ENCODE peak calls at places on chromosome 17, in ten cellular contexts. R is esophagus squamous epithelium, D is tibial nerve, Z is heart left ventricle, L is sigmoid colon, U is gastrocnemius medialis, W is ovary, P is lower leg skin, A is adrenal gland, H is breast epithelium. C is an unnamed sample.

GRCh38 chr17:80504671-80505413 is 28.4 kb upstream of the NPTX1 start:
- DNase-seq in R (no peak), D (no peak), Z (no peak), L (no peak), U (no peak), W (no peak), P (no peak), A (no peak), H (no peak), C (no peak)

GRCh38 chr17:39634384-39634871 is 2.5 kb upstream of the STARD3 start:
- DNase-seq in R (no peak), D (no peak), Z (no peak), L (no peak), U (no peak), W (no peak), P (no peak), A (peak), H (no peak), C (peak)

GRCh38 chr17:4833941-4834501 is 881 bp downstream of the MINK1 start:
- DNase-seq in R (no peak), D (peak), Z (peak), L (peak), U (no peak), W (peak), P (no peak), A (peak), H (no peak), C (peak)

GRCh38 chr17:80261159-80261894 is 675 bp downstream of the RNF213 start:
- DNase-seq in R (no peak), D (peak), Z (peak), L (peak), U (peak), W (peak), P (peak), A (peak), H (peak), C (peak)

GRCh38 chr17:17766351-17767095 is 70.3 kb downstream of the SREBF1 start:
- DNase-seq in R (no peak), D (no peak), Z (no peak), L (no peak), U (no peak), W (no peak), P (no peak), A (no peak), H (no peak), C (peak)

GRCh38 chr17:51997723-51998122 is 160.8 kb downstream of the CA10 start:
- DNase-seq in R (no peak), D (no peak), Z (no peak), L (no peak), U (no peak), W (no peak), P (no peak), A (no peak), H (no peak), C (no peak)

GRCh38 chr17:67280279-67280678 is 35.3 kb upstream of the HELZ start:
- DNase-seq in R (no peak), D (peak), Z (peak), L (no peak), U (peak), W (no peak), P (no peak), A (peak), H (no peak), C (no peak)

GRCh38 chr17:58329035-58329807 is 626 bp upstream of the TSPOAP1 start:
- DNase-seq in R (no peak), D (no peak), Z (no peak), L (no peak), U (no peak), W (peak), P (no peak), A (no peak), H (no peak), C (peak)

GRCh38 chr17:2940352-2940751 is 123.1 kb downstream of the OR1D5 start:
- DNase-seq in R (no peak), D (no peak), Z (peak), L (peak), U (peak), W (no peak), P (no peak), A (no peak), H (peak), C (no peak)

GRCh38 chr17:29664743-29665479 is 42.2 kb upstream of the CORO6 start:
- DNase-seq in R (no peak), D (no peak), Z (no peak), L (no peak), U (no peak), W (no peak), P (no peak), A (no peak), H (no peak), C (peak)

GRCh38 chr17:6574689-6575595 is 18.6 kb upstream of the PITPNM3 start:
- DNase-seq in R (no peak), D (no peak), Z (peak), L (no peak), U (no peak), W (peak), P (peak), A (peak), H (no peak), C (no peak)

GRCh38 chr17:40564883-40565744 is at the start of gene CCR7:
- DNase-seq in R (no peak), D (no peak), Z (no peak), L (no peak), U (no peak), W (no peak), P (peak), A (no peak), H (no peak), C (peak)

GRCh38 chr17:65115721-65116312 is 21.4 kb upstream of the RGS9 start:
- DNase-seq in R (no peak), D (no peak), Z (no peak), L (no peak), U (no peak), W (no peak), P (peak), A (no peak), H (no peak), C (no peak)

GRCh38 chr17:43388198-43389021 is 10.4 kb upstream of the ARL4D start:
- DNase-seq in R (peak), D (peak), Z (peak), L (peak), U (peak), W (peak), P (peak), A (peak), H (peak), C (peak)
- TF ChIP-seq POLR2A in R (peak), D (peak), Z (peak), L (peak), U (peak), W (peak), P (no peak), A (peak), H (peak), C (peak)

DNA sequence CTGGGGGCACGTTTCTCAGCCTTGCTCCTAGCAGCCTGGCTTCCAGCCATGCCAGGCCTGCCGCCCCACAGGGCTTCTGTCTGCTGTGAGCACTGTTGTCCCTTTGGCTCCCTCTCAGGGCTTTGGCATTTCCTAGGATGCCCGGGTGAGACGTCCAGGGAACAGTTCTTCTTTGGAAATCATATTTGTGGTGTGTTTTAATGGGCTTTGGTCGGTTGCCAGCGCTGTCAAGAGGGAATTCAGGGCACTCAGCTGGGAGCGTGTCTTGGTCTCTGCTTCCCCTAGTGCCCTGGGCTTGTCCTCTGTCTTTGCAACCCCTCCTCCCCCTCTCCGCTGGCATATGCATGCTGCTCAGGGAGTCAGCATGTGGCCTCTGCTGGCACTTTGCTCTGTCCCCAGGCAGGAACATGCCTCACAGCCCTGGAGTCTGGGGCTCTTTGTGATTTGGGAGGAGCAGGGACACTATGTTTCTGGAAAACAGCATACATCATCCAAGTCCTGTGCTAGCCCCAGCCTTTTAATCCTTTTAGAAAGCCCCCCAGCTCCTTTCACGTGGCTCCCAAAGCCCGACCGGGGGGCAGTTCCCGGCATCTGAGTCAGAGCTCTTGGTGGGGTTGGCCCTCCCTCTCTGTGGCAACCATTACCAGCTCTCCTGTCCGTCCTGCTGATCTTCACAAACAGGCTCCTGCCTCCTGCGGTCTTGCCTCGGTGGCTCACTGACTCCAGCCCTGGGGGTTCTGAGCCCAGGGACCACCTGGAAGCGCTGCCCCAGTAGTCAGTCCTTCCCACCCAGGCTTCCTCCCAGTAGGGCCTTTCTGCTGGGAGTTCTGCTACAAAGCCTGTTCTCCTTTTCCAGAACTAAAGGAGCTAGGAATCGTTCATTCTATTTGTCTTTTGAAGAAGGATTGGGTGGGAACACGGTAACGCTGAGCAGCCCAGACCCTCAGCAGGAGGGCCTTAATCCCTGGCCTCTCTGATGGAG is 26.7 kb downstream of the SAP30BP start:
- DNase-seq in R (no peak), D (peak), Z (peak), L (peak), U (peak), W (no peak), P (peak), A (peak), H (peak), C (no peak)
- TF ChIP-seq POLR2A in R (no peak), D (peak), Z (no peak), L (no peak), U (peak), W (no peak), P (no peak), A (no peak), H (no peak), C (no peak)

DNA sequence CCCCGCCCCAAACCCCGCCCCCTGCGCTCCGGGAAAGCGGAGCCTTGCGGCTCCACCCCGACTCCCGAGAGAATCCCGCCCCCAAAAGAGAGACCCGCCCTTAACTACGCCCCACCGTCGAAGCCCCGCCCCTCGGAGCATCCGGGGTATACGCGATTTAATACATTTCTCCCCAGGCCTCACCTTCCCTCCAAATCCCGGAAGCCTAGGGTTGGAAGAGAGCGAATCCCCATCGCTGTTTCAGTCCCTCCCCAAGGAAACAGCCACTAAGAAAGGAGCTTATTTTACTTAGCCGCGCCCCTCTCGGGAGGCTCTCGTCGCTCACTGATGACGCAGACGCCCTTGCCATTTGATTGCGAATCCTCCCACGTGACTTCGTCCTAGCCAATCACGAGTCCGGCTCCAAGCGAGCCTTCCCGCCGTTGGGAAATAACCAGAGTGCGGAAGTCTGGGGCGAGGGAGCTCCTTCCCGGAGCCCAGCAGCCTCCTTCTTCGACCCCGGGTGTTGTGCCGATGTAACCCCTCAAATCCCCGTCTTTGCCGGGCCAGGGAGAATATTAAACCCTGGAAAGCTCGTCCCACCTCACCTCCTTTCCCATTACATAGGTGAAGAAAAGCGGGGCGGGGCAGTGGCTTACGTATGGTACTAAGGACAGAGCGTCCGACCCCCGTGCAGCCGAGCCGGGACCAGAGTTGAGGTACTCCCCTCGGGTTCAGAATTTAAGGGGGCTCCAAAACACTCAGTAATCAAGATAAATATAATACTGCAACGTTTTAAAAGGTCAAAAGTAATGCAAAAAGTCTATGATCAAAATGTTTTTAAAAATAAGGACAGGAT is 461 bp upstream of the FDXR start:
- DNase-seq in R (peak), D (peak), Z (peak), L (peak), U (peak), W (peak), P (peak), A (peak), H (peak), C (peak)
- TF ChIP-seq POLR2A in R (peak), D (peak), Z (peak), L (peak), U (peak), W (peak), P (no peak), A (peak), H (peak), C (peak)

GRCh38 chr17:77496831-77497577 is 356.2 kb downstream of the SEC14L1 start:
- DNase-seq in R (no peak), D (no peak), Z (peak), L (peak), U (no peak), W (peak), P (peak), A (no peak), H (peak), C (no peak)

GRCh38 chr17:77497578-77497934 is 356.8 kb downstream of the SEC14L1 start:
- DNase-seq in R (no peak), D (no peak), Z (peak), L (peak), U (no peak), W (peak), P (peak), A (no peak), H (peak), C (no peak)

GRCh38 chr17:77499699-77500435 is 359.1 kb downstream of the SEC14L1 start:
- DNase-seq in R (no peak), D (no peak), Z (no peak), L (peak), U (peak), W (no peak), P (peak), A (no peak), H (no peak), C (no peak)

GRCh38 chr17:77498875-77499698 is 358.3 kb downstream of the SEC14L1 start:
- DNase-seq in R (no peak), D (no peak), Z (peak), L (peak), U (peak), W (no peak), P (peak), A (no peak), H (no peak), C (no peak)

DNA sequence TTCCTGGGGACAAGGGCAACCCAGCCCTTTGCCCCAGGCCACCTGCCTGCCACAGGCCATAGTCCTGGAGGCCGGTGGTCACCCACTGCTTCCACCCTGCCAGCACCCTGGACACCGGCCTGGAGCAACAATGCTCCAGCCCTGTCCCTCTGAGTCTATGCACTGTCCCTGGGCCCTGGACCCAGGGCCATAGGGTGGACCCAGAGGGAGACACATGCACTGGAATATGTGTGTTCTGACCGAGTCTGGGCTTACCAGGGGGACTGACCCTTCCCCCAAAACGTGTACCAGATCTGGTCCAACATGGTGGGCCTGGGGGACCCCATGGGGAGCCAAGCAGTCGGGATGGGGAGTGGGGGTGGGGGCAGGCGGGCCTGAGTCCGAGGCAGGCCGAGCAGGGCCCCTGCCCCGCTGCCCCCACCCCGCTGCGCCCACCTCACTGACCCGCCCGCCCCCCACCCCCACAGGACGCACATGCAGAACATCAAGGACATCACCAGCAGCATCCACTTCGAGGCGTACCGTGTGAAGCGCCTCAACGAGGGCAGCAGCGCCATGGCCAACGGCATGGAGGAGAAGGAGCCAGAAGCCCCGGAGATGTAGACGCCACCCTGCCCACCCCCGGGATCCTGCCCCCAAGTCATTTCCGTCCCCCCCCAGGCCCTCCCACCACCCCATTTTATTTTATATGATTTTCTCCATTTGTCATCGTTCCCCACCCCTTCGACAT is 357.5 kb downstream of the SEC14L1 start:
- DNase-seq in R (no peak), D (no peak), Z (peak), L (peak), U (no peak), W (no peak), P (peak), A (no peak), H (peak), C (no peak)
- TF ChIP-seq POLR2A in R (no peak), D (no peak), Z (no peak), L (no peak), U (no peak), W (no peak), P (no peak), A (no peak), H (no peak), C (no peak)

GRCh38 chr17:63693411-63694113 is 6.4 kb downstream of the LIMD2 start:
- DNase-seq in R (no peak), D (no peak), Z (no peak), L (no peak), U (no peak), W (no peak), P (no peak), A (no peak), H (no peak), C (no peak)
- TF ChIP-seq POLR2A in R (no peak), D (no peak), Z (no peak), L (no peak), U (no peak), W (no peak), P (no peak), A (no peak), H (no peak), C (no peak)

C was measured in erythroblast.